ENCODE peak calls at places on chromosomes 13 and 19, in four cellular contexts. R, Z, S and Q are unnamed samples.

GRCh38 chr19:41194157-41194552 is 1.1 kb downstream of the CYP2S1 start:
- DNase-seq in R (no peak), Z (no peak), S (no peak), Q (no peak)

GRCh38 chr19:50512112-50512998 is 1.4 kb downstream of the ASPDH start:
- DNase-seq in R (no peak), Z (no peak), S (no peak), Q (no peak)

GRCh38 chr19:49564616-49565045 is 15.7 kb downstream of the NOSIP start:
- DNase-seq in R (no peak), Z (peak; percentile 43), S (no peak), Q (no peak)

GRCh38 chr13:73025212-73026012 is 33.4 kb upstream of the KLF5 start:
- DNase-seq in R (no peak), Z (no peak), S (no peak), Q (no peak)

GRCh38 chr19:44808463-44809371 is at the start of gene BCAM:
- DNase-seq in R (peak; percentile 93), Z (no peak), S (no peak), Q (peak; percentile 35)

GRCh38 chr13:104318121-104318520 is 1251.9 kb upstream of the SLC10A2 start:
- DNase-seq in R (no peak), Z (no peak), S (no peak), Q (no peak)

GRCh38 chr19:33668968-33669367 is 47.2 kb downstream of the CHST8 start:
- DNase-seq in R (no peak), Z (no peak), S (no peak), Q (no peak)

GRCh38 chr13:33272531-33273124 is 12.9 kb downstream of the STARD13 start:
- DNase-seq in R (no peak), Z (no peak), S (no peak), Q (no peak)